ENCODE peak calls at places on chromosomes 6 and 20, in four cellular contexts. B is pancreas; F is lower lobe of right lung; T is activated CD8-positive, alpha-beta memory T cell treated with anti-CD3 and anti-CD28 coated beads, Interleukin-2, amount 10 ng/mL, durations not matched to agents 7 days and 5 days. Y is an unnamed sample.

GRCh38 chr6:34182751-34183531 is 37.1 kb upstream of the GRM4 start:
- ATAC-seq in B (peak; percentile 77), T (peak; percentile 92), F (peak; percentile 75), Y (no peak)

GRCh38 chr20:25254986-25255680 is 7.2 kb downstream of the PYGB start:
- ATAC-seq in T (no peak), F (peak; percentile 95), B (peak; percentile 85), Y (peak; percentile 35)

GRCh38 chr6:129621252-129621651 is 88.7 kb downstream of the ARHGAP18 start:
- ATAC-seq in B (peak; percentile 70), F (no peak), T (no peak), Y (no peak)

GRCh38 chr6:39892490-39893129 is 41.7 kb downstream of the MOCS1 start:
- ATAC-seq in B (peak; percentile 94), F (peak; percentile 84), T (no peak), Y (peak; percentile 39)

GRCh38 chr6:6749791-6750434 is 161.4 kb downstream of the LY86 start:
- ATAC-seq in B (peak; percentile 34), T (peak; percentile 83), F (peak; percentile 71), Y (peak; percentile 78)

GRCh38 chr6:47603995-47604394 is 94.4 kb upstream of the ADGRF4 start:
- ATAC-seq in B (peak; percentile 51), F (no peak), T (no peak), Y (no peak)

GRCh38 chr6:11926594-11927407 is 85.3 kb upstream of the HIVEP1 start:
- ATAC-seq in B (no peak), T (no peak), F (no peak), Y (no peak)

GRCh38 chr6:106745824-106746610 is 116.6 kb downstream of the QRSL1 start:
- ATAC-seq in T (no peak), B (peak; percentile 8), F (peak; percentile 76), Y (no peak)

GRCh38 chr6:37631295-37631694 is 66.4 kb downstream of the MDGA1 start:
- ATAC-seq in F (no peak), T (no peak), B (no peak), Y (no peak)

GRCh38 chr6:161631676-161632194 is 357.9 kb upstream of the AGPAT4 start:
- ATAC-seq in F (no peak), T (no peak), B (peak; percentile 22), Y (no peak)